ENCODE peak calls at places on chromosomes 3 and 15, in ten cellular contexts. G, M, W, K, U, A, P, C, Y and Q are unnamed samples. For H3K27me3 and H3K9me3, the result is how much of the 10 kb centered on the place peaks cover.

GRCh38 chr3:11736136-11736833 is 92.6 kb upstream of the VGLL4 start:
- DNase-seq in G (no peak), M (no peak), W (no peak), K (no peak), U (no peak), A (no peak), P (no peak), C (no peak), Y (no peak), Q (no peak)

GRCh38 chr15:49290204-49290603 is 120.2 kb downstream of the GALK2 start:
- DNase-seq in G (no peak), M (no peak), W (no peak), K (no peak), U (no peak), A (no peak), P (no peak), C (no peak), Y (no peak), Q (no peak)

GRCh38 chr3:10964537-10965167 is 27.9 kb upstream of the SLC6A1 start:
- DNase-seq in G (no peak), M (no peak), W (no peak), K (no peak), U (no peak), A (peak), P (no peak), C (no peak), Y (no peak), Q (no peak)

GRCh38 chr3:50671331-50671730 is 3.4 kb upstream of the DOCK3 start:
- DNase-seq in G (no peak), M (peak), W (no peak), K (no peak), U (peak), A (no peak), P (no peak), C (no peak), Y (peak), Q (no peak)

GRCh38 chr15:70025413-70026296 is 72.1 kb downstream of the TLE3 start:
- DNase-seq in G (no peak), M (no peak), W (no peak), K (no peak), U (no peak), A (no peak), P (no peak), C (peak), Y (peak), Q (no peak)

GRCh38 chr3:88180398-88180999 is 30.7 kb downstream of the C3orf38 start:
- DNase-seq in G (no peak), M (no peak), W (no peak), K (no peak), U (peak), A (no peak), P (no peak), C (no peak), Y (no peak), Q (no peak)

GRCh38 chr3:188106898-188107684 is 46.9 kb upstream of the LPP start:
- DNase-seq in G (no peak), M (no peak), W (no peak), K (no peak), U (no peak), A (no peak), P (no peak), C (no peak), Y (no peak), Q (no peak)

GRCh38 chr15:89665449-89666146 is 10.3 kb upstream of the KIF7 start:
- DNase-seq in G (no peak), M (peak), W (no peak), K (peak), U (no peak), A (peak), P (peak), C (peak), Y (peak), Q (peak)

GRCh38 chr3:5754602-5755001 is 567.1 kb downstream of the EDEM1 start:
- DNase-seq in G (no peak), M (no peak), W (no peak), K (no peak), U (no peak), A (no peak), P (no peak), C (no peak), Y (no peak), Q (no peak)

GRCh38 chr15:91032919-91033803 is 10.8 kb upstream of the VPS33B start:
- DNase-seq in G (peak), M (peak), W (peak), K (no peak), U (peak), A (peak), P (peak), C (peak), Y (peak), Q (no peak)

GRCh38 chr3:57228734-57229505 is 1.4 kb downstream of the APPL1 start:
- DNase-seq in G (no peak), M (no peak), W (no peak), K (no peak), U (no peak), A (peak), P (no peak), C (no peak), Y (no peak), Q (no peak)

GRCh38 chr3:127337001-127337400 is 49.2 kb upstream of the PRR20G start:
- DNase-seq in G (no peak), M (no peak), W (no peak), K (no peak), U (no peak), A (no peak), P (no peak), C (no peak), Y (no peak), Q (peak)
- H3K27me3 ChIP-seq in G (under half), M (under half), W (under half), K (half or more), U (under half), A (under half), P (under half), C (under half), Y (under half), Q (under half)

DNA sequence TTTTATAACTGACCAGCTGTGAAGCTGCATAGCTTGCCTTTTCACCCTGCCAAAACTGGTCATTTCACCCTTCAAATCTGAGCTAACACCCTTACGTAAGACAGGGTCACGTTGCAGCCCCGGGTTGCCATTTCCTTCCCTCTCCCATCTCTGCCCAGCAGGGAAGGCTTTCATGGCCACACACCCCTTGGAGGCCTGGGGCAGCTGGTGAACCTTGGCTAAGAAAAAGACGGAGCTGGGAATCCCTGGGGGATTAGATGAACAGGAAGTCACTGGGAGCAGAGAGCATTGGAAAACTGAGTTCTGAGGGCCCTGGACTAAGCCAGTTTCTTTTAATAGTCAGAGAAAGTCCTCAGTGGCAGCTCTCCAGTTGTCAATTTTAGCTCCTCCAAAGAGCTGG is 67.8 kb downstream of the TTC23 start:
- DNase-seq in G (no peak), M (no peak), W (no peak), K (peak), U (no peak), A (no peak), P (no peak), C (no peak), Y (peak), Q (no peak)
- TF ChIP-seq POLR2AphosphoS5 in G (no peak), M (peak), W (no peak), K (peak), U (no peak), A (peak), P (no peak), C (no peak), Y (peak), Q (peak)

DNA sequence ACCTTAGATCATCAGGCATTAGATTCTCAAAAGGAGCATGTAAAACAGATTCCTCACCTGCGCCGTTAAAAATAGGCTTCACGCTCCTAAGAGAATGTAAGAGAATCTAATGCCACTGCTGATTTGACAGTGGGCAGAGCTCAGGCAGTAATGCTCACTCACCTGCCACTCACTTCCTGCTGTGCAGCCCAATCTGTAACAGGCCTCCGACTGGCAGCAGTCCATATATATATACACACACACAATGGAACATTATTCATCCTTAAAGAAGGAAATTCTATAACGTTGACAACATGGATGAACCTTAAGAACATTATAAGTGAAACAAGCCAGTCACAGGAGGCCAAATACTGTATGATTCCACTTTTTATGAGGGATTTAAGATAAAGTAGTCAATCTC is 24.5 kb downstream of the ZNF148 start:
- DNase-seq in G (no peak), M (no peak), W (no peak), K (no peak), U (no peak), A (no peak), P (no peak), C (no peak), Y (no peak), Q (no peak)
- H3K9me3 ChIP-seq in G (under half), M (under half), W (under half), K (under half), U (under half), A (under half), P (under half), C (under half), Y (under half), Q (under half)

GRCh38 chr15:76347507-76348055 is 11.0 kb downstream of the ISL2 start:
- DNase-seq in G (no peak), M (no peak), W (no peak), K (no peak), U (no peak), A (no peak), P (no peak), C (no peak), Y (no peak), Q (no peak)

GRCh38 chr15:76346666-76347506 is 10.3 kb downstream of the ISL2 start:
- DNase-seq in G (no peak), M (no peak), W (no peak), K (peak), U (no peak), A (peak), P (no peak), C (peak), Y (no peak), Q (peak)

GRCh38 chr15:76343313-76343996 is 6.9 kb downstream of the ISL2 start:
- DNase-seq in G (no peak), M (no peak), W (no peak), K (no peak), U (no peak), A (no peak), P (no peak), C (no peak), Y (no peak), Q (no peak)

GRCh38 chr15:76345269-76345879 is 8.8 kb downstream of the ISL2 start:
- DNase-seq in G (no peak), M (no peak), W (no peak), K (no peak), U (no peak), A (no peak), P (no peak), C (no peak), Y (no peak), Q (no peak)

DNA sequence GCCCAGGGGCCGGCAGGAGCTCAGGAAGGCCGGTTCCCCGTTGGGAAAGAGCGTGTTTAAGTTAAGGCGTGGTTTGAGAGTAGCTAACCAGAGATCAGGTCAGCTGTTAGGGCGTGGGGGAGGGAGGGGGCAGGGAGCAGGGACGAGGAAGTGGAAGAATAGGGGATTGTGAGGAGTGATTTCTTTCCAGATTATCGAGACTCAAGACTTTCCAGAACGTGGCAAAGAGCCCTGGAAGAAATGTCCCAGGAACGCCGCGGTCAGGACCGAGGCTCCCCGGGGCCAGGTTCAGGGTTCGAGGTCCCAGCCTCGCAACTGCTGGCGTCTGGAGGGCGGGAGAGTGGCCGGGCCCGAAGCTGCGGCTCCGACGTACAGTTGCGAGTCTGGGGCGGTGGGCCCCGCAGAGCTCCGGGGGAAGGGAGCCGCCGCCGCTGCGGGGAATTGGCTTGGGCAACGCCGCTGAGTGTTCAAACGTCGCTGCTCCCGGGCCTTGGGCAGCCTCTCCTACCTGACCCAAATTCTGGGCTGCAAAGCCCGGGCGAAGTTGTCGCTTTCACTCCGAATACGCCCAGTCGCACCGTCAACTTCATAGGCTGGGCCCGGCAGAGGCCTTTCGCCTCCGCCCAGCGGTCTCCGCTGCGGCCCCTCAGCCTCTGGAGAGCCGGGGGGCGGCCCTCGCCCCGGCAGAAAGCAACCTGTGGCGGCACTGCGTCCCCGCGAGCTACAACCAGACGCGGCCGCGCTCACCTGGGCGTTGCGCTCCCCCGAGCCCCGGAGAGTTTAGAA is 9.5 kb downstream of the ISL2 start:
- DNase-seq in G (no peak), M (no peak), W (peak), K (peak), U (no peak), A (peak), P (no peak), C (peak), Y (peak), Q (no peak)
- H3K27me3 ChIP-seq in G (half or more), M (under half), W (under half), K (half or more), U (under half), A (half or more), P (half or more), C (half or more), Y (under half), Q (under half)

GRCh38 chr3:37993811-37994638 is 3.4 kb downstream of the VILL start:
- DNase-seq in G (peak), M (peak), W (no peak), K (peak), U (no peak), A (peak), P (peak), C (peak), Y (peak), Q (no peak)
- TF ChIP-seq POLR2AphosphoS5 in G (peak), M (peak), W (no peak), K (peak), U (no peak), A (peak), P (no peak), C (peak), Y (peak), Q (peak)

DNA sequence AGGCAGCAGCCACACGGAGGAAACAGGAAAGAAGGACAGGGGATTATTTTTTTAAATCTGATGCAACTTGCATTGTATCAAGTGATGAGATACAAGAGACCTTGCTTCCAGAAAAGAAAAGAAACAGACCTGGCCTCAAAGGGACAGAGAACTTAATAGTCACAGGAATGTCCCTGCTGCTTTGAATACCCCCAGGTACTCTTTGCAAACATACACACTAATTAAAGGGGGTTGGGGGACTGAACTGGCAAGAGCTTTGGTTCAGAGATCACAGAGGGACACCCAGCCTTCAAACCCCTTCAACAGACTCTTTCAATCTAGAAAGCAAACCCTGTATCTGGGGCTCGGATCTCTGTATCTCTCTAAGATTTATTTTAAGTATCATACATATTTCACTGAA is 18.0 kb downstream of the TNIK start:
- DNase-seq in G (no peak), M (no peak), W (no peak), K (no peak), U (no peak), A (no peak), P (no peak), C (no peak), Y (no peak), Q (no peak)
- H3K9me3 ChIP-seq in G (under half), M (under half), W (under half), K (under half), U (under half), A (under half), P (under half), C (under half), Y (under half), Q (under half)